ENCODE peak calls at places on chromosomes 7 and 10, in seven cellular contexts. R is G401, M is fibroblast of the aortic adventitia, N is NCI-H1436, K is small intestine, X is GM04503, T is T follicular helper cell. H is an unnamed sample.

GRCh38 chr7:152132812-152133211 is 107.3 kb downstream of the GALNT11 start:
- DNase-seq in R (no peak), N (no peak), M (no peak), K (no peak), X (no peak), T (no peak), H (no peak)

GRCh38 chr7:44259547-44260457 is 59.0 kb downstream of the YKT6 start:
- DNase-seq in M (peak; percentile 99), K (no peak), R (peak; percentile 85), N (no peak), T (no peak), X (peak; percentile 97), H (peak; percentile 94)

GRCh38 chr10:71725998-71726672 is 6.6 kb upstream of the C10orf105 start:
- DNase-seq in K (peak; percentile 31), X (no peak), R (no peak), M (peak; percentile 59), T (no peak), N (no peak), H (peak; percentile 42)

GRCh38 chr10:36624551-36625100 is 500.8 kb upstream of the ANKRD30A start:
- DNase-seq in N (no peak), R (no peak), T (no peak), X (no peak), K (no peak), M (no peak), H (no peak)

GRCh38 chr10:7797582-7797981 is 9.6 kb downstream of the ATP5F1C start:
- DNase-seq in R (no peak), N (no peak), X (peak; percentile 62), T (no peak), M (peak; percentile 88), K (no peak), H (peak; percentile 86)

GRCh38 chr10:14598809-14599764 is 175.6 kb downstream of the FAM107B start:
- DNase-seq in R (peak; percentile 47), N (no peak), T (no peak), K (no peak), M (no peak), X (no peak), H (no peak)

GRCh38 chr10:43260911-43261577 is 5.8 kb downstream of the RASGEF1A start:
- DNase-seq in N (no peak), X (no peak), K (no peak), R (no peak), M (no peak), T (no peak), H (no peak)

GRCh38 chr7:41275255-41275654 is 427.6 kb downstream of the INHBA start:
- DNase-seq in R (no peak), N (no peak), K (no peak), M (no peak), X (no peak), T (no peak), H (no peak)

GRCh38 chr7:137992042-137992737 is 9.7 kb downstream of the CREB3L2 start:
- DNase-seq in N (no peak), R (no peak), K (peak; percentile 51), X (no peak), M (peak; percentile 92), T (no peak), H (no peak)

GRCh38 chr10:98323221-98324164 is 55.5 kb upstream of the LOXL4 start:
- DNase-seq in K (peak; percentile 11), R (no peak), M (peak; percentile 91), N (peak; percentile 88), X (peak; percentile 92), T (no peak), H (peak; percentile 96)

GRCh38 chr10:131689954-131690669 is 210.7 kb upstream of the PPP2R2D start:
- DNase-seq in K (no peak), X (no peak), N (no peak), M (no peak), T (no peak), R (no peak), H (no peak)

GRCh38 chr7:99000904-99001442 is 122.6 kb downstream of the TRRAP start:
- DNase-seq in M (no peak), T (no peak), K (no peak), N (no peak), R (no peak), X (no peak), H (peak; percentile 13)

GRCh38 chr10:119303886-119304285 is 96.5 kb downstream of the GRK5 start:
- DNase-seq in X (no peak), M (no peak), T (no peak), N (no peak), R (no peak), K (peak; percentile 71), H (no peak)